ENCODE peak calls at places on chromosomes 16 and 17, in eight cellular contexts. N, X, B, U, J, Q, S and V are unnamed samples.

GRCh38 chr17:65101371-65101770 is 35.8 kb upstream of the RGS9 start:
- DNase-seq in B (no peak), Q (no peak), X (no peak), J (no peak), N (no peak), S (no peak), U (no peak), V (no peak)

GRCh38 chr16:23448392-23448791 is 4.6 kb downstream of the COG7 start:
- DNase-seq in J (no peak), N (no peak), S (peak), B (no peak), Q (no peak), U (no peak), X (no peak), V (no peak)

GRCh38 chr17:30530346-30531025 is 53.3 kb downstream of the GOSR1 start:
- DNase-seq in N (no peak), B (no peak), Q (no peak), J (no peak), S (no peak), X (no peak), U (no peak), V (no peak)

GRCh38 chr17:44952946-44953475 is 5.4 kb upstream of the KIF18B start:
- DNase-seq in X (no peak), Q (no peak), U (no peak), N (no peak), B (no peak), S (no peak), J (no peak), V (no peak)

GRCh38 chr16:12649356-12649755 is 154.3 kb downstream of the CPPED1 start:
- DNase-seq in U (no peak), S (no peak), Q (no peak), B (no peak), N (no peak), J (no peak), X (no peak), V (no peak)

GRCh38 chr17:40551874-40552768 is 13.2 kb downstream of the CCR7 start:
- DNase-seq in B (no peak), N (no peak), U (no peak), Q (peak), S (no peak), J (no peak), X (peak), V (no peak)

GRCh38 chr17:77859411-77859810 is 99.1 kb upstream of the TNRC6C start:
- DNase-seq in Q (no peak), X (no peak), U (peak), N (no peak), J (no peak), S (no peak), B (no peak), V (no peak)

GRCh38 chr17:79777166-79777843 is 643 bp upstream of the CBX2 start:
- DNase-seq in B (peak), X (peak), Q (peak), S (peak), N (no peak), J (peak), U (peak), V (peak)

GRCh38 chr16:56279132-56279531 is 87.8 kb downstream of the GNAO1 start:
- DNase-seq in J (no peak), B (no peak), N (no peak), X (no peak), U (peak), Q (no peak), S (no peak), V (no peak)

GRCh38 chr17:67500261-67500660 is 123.2 kb downstream of the PITPNC1 start:
- DNase-seq in J (no peak), N (no peak), Q (no peak), S (no peak), X (no peak), U (no peak), B (no peak), V (no peak)

GRCh38 chr16:89670496-89671431 is 13.1 kb downstream of the SPATA33 start:
- DNase-seq in X (no peak), Q (no peak), B (no peak), N (no peak), S (peak), U (no peak), J (no peak), V (no peak)

GRCh38 chr17:39132192-39132600 is 19.2 kb downstream of the PLXDC1 start:
- DNase-seq in B (peak), N (no peak), J (no peak), S (no peak), X (no peak), U (no peak), Q (peak), V (no peak)

GRCh38 chr17:50396261-50397110 is 837 bp downstream of the LRRC59 start:
- DNase-seq in B (peak), S (peak), U (peak), J (peak), Q (peak), X (no peak), N (no peak), V (no peak)

GRCh38 chr16:55120408-55120807 is 189.7 kb downstream of the IRX5 start:
- DNase-seq in U (no peak), J (peak), X (no peak), N (no peak), Q (no peak), S (no peak), B (no peak), V (no peak)

GRCh38 chr17:68600123-68600880 is 865 bp downstream of the FAM20A start:
- DNase-seq in B (no peak), N (no peak), X (no peak), S (no peak), J (no peak), Q (peak), U (peak), V (peak)

GRCh38 chr17:4947411-4948165 is 742 bp downstream of the PFN1 start:
- DNase-seq in S (peak), J (peak), X (no peak), B (peak), N (no peak), U (peak), Q (peak), V (peak)

GRCh38 chr17:36972186-36972686 is 23.5 kb downstream of the AATF start:
- DNase-seq in U (no peak), Q (no peak), J (no peak), X (no peak), N (no peak), B (no peak), S (peak), V (no peak)

GRCh38 chr17:75808905-75809621 is 24.5 kb downstream of the UNK start:
- DNase-seq in B (no peak), U (no peak), N (no peak), X (no peak), S (no peak), J (peak), Q (peak), V (no peak)

GRCh38 chr16:85200471-85201278 is 88.4 kb upstream of the CIBAR2 start:
- DNase-seq in J (no peak), B (no peak), U (no peak), N (no peak), S (no peak), X (no peak), Q (no peak), V (no peak)

GRCh38 chr17:76873856-76874255 is 5.7 kb downstream of the MGAT5B start:
- DNase-seq in B (no peak), J (no peak), S (no peak), N (no peak), U (no peak), Q (no peak), X (no peak), V (no peak)

GRCh38 chr16:50154369-50154947 is 1.4 kb downstream of the TENT4B start:
- DNase-seq in U (no peak), B (peak), J (no peak), S (no peak), Q (no peak), N (no peak), X (no peak), V (no peak)

GRCh38 chr17:50429793-50430192 is 3.8 kb downstream of the ACSF2 start:
- DNase-seq in S (no peak), N (no peak), U (no peak), J (no peak), Q (no peak), X (no peak), B (no peak), V (no peak)

GRCh38 chr16:72099377-72099818 is 5.8 kb downstream of the DHX38 start:
- DNase-seq in X (peak), U (no peak), J (peak), S (peak), B (peak), N (no peak), Q (no peak), V (peak)

GRCh38 chr17:79619636-79620206 is 8.9 kb upstream of the RBFOX3 start:
- DNase-seq in J (no peak), U (peak), B (no peak), Q (peak), N (no peak), S (no peak), X (no peak), V (no peak)

GRCh38 chr17:80364091-80364691 is 50.8 kb upstream of the ENDOV start:
- DNase-seq in B (no peak), J (peak), X (no peak), N (no peak), U (no peak), Q (no peak), S (no peak), V (no peak)

GRCh38 chr16:50068550-50068949 is 2.8 kb downstream of the HEATR3 start:
- DNase-seq in S (no peak), N (no peak), Q (no peak), X (no peak), U (no peak), B (no peak), J (no peak), V (no peak)

GRCh38 chr17:4591529-4591928 is 7.2 kb downstream of the SMTNL2 start:
- DNase-seq in B (peak), N (no peak), Q (no peak), J (no peak), X (no peak), U (no peak), S (peak), V (no peak)

GRCh38 chr17:74437702-74438101 is 5.8 kb downstream of the GPRC5C start:
- DNase-seq in X (no peak), U (no peak), B (peak), N (no peak), J (peak), Q (no peak), S (no peak), V (no peak)

GRCh38 chr17:12472613-12473173 is 193.0 kb upstream of the MYOCD start:
- DNase-seq in Q (no peak), B (no peak), U (no peak), X (no peak), S (no peak), J (no peak), N (no peak), V (no peak)

GRCh38 chr16:56933266-56933619 is 1.3 kb downstream of the HERPUD1 start:
- DNase-seq in B (peak), Q (no peak), X (no peak), J (no peak), S (no peak), N (no peak), U (no peak), V (no peak)